ENCODE peak calls at places on chromosomes 5 and 9, in four cellular contexts. H, R, M and E are unnamed samples.

GRCh38 chr5:83474170-83474796 is 2.7 kb downstream of the VCAN start:
- DNase-seq in M (peak), R (peak), H (peak), E (peak)

GRCh38 chr5:62082370-62082778 is 223.6 kb upstream of the KIF2A start:
- DNase-seq in R (no peak), M (peak), H (no peak), E (no peak)

GRCh38 chr9:14769235-14769580 is 46.7 kb upstream of the CER1 start:
- DNase-seq in H (no peak), R (peak), M (peak), E (no peak)

GRCh38 chr5:55327281-55327680 is 19.5 kb downstream of the MTREX start:
- DNase-seq in R (no peak), H (no peak), M (no peak), E (no peak)

GRCh38 chr5:124935060-124935459 is 188.6 kb upstream of the ZNF608 start:
- DNase-seq in H (no peak), M (no peak), R (no peak), E (no peak)

GRCh38 chr5:428219-428618 is 14.8 kb upstream of the EXOC3 start:
- DNase-seq in H (no peak), M (no peak), R (no peak), E (no peak)

GRCh38 chr9:107054146-107054545 is 191.2 kb downstream of the ZNF462 start:
- DNase-seq in H (no peak), R (no peak), M (no peak), E (no peak)

GRCh38 chr9:117405950-117406705 is 8.7 kb downstream of the ASTN2 start:
- DNase-seq in R (no peak), H (no peak), M (no peak), E (no peak)

GRCh38 chr5:179212870-179213269 is 132.4 kb downstream of the ADAMTS2 start:
- DNase-seq in M (no peak), H (no peak), R (peak), E (no peak)

GRCh38 chr5:93359296-93359957 is 221.6 kb downstream of the NR2F1-AS1 start:
- DNase-seq in H (no peak), R (no peak), M (peak), E (peak)

GRCh38 chr9:15416880-15417279 is 5.8 kb upstream of the SNAPC3 start:
- DNase-seq in R (peak), H (no peak), M (no peak), E (no peak)

GRCh38 chr9:121638399-121638798 is 13.0 kb upstream of the DAB2IP start:
- DNase-seq in H (no peak), M (no peak), R (no peak), E (no peak)

GRCh38 chr5:147898875-147899401 is 7.4 kb downstream of the C5orf46 start:
- DNase-seq in H (no peak), R (no peak), M (no peak), E (no peak)

GRCh38 chr5:177412603-177413233 is 3.4 kb upstream of the F12 start:
- DNase-seq in R (no peak), M (no peak), H (no peak), E (no peak)

GRCh38 chr5:53418409-53418808 is 62.0 kb upstream of the FST start:
- DNase-seq in H (no peak), M (no peak), R (no peak), E (no peak)

GRCh38 chr5:60533789-60534188 is 166.2 kb downstream of the DEPDC1B start:
- DNase-seq in H (no peak), R (no peak), M (no peak), E (no peak)

GRCh38 chr9:106921989-106922388 is 59.0 kb downstream of the ZNF462 start:
- DNase-seq in M (no peak), H (no peak), R (no peak), E (no peak)

GRCh38 chr5:95738834-95739233 is 7.7 kb downstream of the RHOBTB3 start:
- DNase-seq in H (no peak), M (no peak), R (no peak), E (no peak)

GRCh38 chr5:131419877-131420276 is 156.0 kb downstream of the CDC42SE2 start:
- DNase-seq in R (no peak), H (no peak), M (no peak), E (no peak)

GRCh38 chr9:6739218-6739617 is 18.6 kb upstream of the KDM4C start:
- DNase-seq in M (peak), H (no peak), R (no peak), E (no peak)

GRCh38 chr9:92664394-92665152 is 5.4 kb downstream of the IPPK start:
- DNase-seq in H (no peak), M (no peak), R (no peak), E (no peak)

GRCh38 chr9:107174441-107174840 is 108.6 kb upstream of the RAD23B start:
- DNase-seq in M (no peak), H (no peak), R (no peak), E (no peak)

GRCh38 chr9:108241384-108241783 is 614.4 kb downstream of the ACTL7B start:
- DNase-seq in M (peak), H (no peak), R (no peak), E (no peak)

GRCh38 chr9:4788703-4789102 is 4.0 kb upstream of the RCL1 start:
- DNase-seq in R (no peak), H (no peak), M (no peak), E (no peak)

GRCh38 chr5:112876362-112876761 is 15.3 kb downstream of the SRP19 start:
- DNase-seq in H (no peak), R (no peak), M (no peak), E (no peak)

GRCh38 chr9:99023831-99024230 is 80.1 kb downstream of the COL15A1 start:
- DNase-seq in H (no peak), M (no peak), R (peak), E (no peak)

GRCh38 chr5:14440598-14441401 is 140.8 kb upstream of the OTULINL start:
- DNase-seq in H (no peak), M (no peak), R (no peak), E (peak)

GRCh38 chr9:121278535-121279169 is 10.7 kb downstream of the GSN start:
- DNase-seq in R (peak), H (no peak), M (peak), E (peak)

GRCh38 chr5:172559004-172559932 is 81.8 kb upstream of the NEURL1B start:
- DNase-seq in H (no peak), M (peak), R (no peak), E (peak)

GRCh38 chr5:16679863-16680262 is 63.1 kb upstream of the RETREG1 start:
- DNase-seq in H (no peak), M (no peak), R (no peak), E (no peak)

GRCh38 chr5:66565878-66566277 is 30.3 kb upstream of the MAST4 start:
- DNase-seq in H (no peak), M (no peak), R (no peak), E (no peak)

GRCh38 chr9:69546265-69546664 is 125.9 kb downstream of the APBA1 start:
- DNase-seq in R (peak), M (peak), H (no peak), E (no peak)

GRCh38 chr5:55600536-55601208 is 65.9 kb upstream of the PLPP1 start:
- DNase-seq in H (no peak), M (no peak), R (peak), E (no peak)

GRCh38 chr9:112831969-112832368 is 58.7 kb downstream of the SLC46A2 start:
- DNase-seq in M (no peak), R (no peak), H (no peak), E (no peak)
- TF ChIP-seq CTCF in M (no peak), R (no peak), H (no peak), E (no peak)

DNA sequence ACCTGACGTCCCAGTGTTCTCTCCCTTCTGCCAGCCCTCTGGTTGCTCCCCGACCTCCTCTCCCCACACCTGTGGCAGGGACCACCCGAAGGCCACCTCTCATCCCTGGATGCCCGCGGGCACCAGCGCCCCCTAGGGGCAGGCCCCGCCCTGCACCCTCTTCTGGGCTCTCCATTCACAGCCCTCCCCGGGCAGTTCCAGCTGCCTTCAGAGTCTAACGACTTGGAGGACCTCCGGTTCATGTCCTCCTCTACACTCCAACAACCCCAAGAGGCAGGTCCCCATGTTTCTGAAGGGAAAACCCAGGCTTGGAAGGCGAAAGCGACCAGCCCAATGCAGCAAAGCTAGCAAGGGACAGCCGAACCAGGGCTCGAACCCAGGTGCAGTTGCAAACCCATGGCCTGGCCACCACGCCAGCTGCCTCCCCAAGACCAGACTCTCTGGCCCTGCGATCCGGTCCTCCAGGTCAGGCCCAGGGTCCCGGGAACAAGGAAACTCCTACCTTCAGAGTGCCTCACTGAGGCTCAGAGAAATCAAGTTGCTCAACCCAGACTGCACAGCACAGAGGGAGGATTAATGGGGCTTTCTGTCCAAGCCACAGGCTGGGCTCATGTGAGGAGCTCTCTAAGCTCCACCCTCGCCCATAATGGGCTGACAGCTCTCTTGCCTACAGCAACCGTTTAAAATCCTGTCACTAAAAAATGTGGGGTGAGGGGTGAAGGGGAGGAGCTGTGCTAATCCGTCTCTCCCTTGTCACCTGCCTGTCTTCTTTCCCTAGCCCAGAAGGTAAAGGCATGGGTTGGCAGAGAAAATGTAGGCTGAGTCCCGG is 89.0 kb downstream of the LMX1B start:
- DNase-seq in R (peak), H (peak), M (no peak), E (no peak)
- TF ChIP-seq CTCF in R (peak), H (peak), M (peak), E (peak)

GRCh38 chr9:96360976-96361375 is 22.5 kb downstream of the SLC35D2 start:
- DNase-seq in H (no peak), R (no peak), M (no peak), E (no peak)
- TF ChIP-seq CTCF in H (no peak), R (no peak), M (no peak), E (no peak)

DNA sequence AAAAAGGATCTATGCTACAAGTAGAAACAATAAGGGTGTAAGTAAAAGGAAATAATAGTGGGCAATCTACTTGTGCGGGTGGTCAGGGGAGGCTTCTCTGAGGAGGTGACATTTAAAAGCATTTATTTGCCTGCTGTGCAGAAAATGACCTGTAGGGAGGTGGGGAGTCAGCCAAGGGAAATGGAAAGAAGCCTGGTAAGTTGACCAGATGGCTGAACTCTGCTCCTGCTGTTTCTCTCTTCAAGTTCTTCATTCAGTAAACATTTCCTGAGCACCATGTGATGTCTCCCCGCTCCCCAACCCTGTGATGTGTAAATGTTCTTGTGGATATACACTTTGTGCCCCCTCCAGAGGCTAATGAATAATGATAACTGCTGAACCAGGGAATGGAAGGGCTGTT is 9.9 kb upstream of the SPIN1 start:
- DNase-seq in M (no peak), H (no peak), R (no peak), E (no peak)
- TF ChIP-seq CTCF in M (peak), H (peak), R (peak), E (no peak)

DNA sequence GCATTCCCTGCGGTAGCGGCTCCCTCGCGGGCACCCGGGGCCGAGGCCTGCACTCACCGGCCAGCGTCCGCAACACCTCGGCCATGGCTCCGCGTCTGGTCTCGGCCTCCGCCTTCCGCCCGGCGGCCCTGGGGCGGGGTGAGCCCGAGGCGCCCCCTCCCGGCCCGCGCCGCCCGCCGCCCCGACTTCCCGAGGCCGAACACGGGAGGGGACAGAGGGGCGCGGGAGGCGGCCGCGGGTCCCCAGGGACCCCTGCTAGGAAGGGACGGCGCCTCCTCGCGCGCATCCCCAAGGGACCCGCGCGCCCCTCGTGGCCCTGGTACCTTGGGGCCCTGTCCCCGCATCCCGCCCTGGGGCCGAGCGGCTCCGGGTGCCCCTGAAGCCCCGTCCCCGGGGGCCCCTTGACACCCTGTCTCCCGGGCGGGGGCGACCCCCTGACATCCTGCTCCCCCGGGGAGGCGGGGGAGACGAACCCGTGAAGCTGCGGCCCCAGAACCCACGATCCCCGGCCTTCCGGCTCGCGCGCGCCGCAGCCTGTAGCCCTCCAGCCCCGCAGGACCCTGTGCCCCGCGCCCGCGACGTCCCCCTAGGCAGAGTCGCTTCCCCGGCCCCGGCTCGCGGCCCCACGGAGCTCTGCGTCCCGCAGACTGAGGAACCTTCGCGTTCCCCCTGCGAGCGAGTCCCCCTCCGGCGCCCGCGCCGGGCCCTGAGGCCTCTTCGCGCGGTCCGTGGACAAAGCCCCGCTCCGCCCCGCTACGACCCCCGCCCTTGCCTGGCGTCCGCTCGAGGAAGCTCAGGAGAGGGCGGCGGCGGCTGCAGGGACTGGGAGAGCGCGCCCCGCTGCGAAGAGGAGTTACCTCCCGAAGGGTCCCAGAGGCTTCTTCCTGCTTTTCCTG is at the start of gene ABO:
- DNase-seq in M (no peak), R (peak), H (peak), E (no peak)
- TF ChIP-seq CTCF in M (no peak), R (no peak), H (peak), E (no peak)

DNA sequence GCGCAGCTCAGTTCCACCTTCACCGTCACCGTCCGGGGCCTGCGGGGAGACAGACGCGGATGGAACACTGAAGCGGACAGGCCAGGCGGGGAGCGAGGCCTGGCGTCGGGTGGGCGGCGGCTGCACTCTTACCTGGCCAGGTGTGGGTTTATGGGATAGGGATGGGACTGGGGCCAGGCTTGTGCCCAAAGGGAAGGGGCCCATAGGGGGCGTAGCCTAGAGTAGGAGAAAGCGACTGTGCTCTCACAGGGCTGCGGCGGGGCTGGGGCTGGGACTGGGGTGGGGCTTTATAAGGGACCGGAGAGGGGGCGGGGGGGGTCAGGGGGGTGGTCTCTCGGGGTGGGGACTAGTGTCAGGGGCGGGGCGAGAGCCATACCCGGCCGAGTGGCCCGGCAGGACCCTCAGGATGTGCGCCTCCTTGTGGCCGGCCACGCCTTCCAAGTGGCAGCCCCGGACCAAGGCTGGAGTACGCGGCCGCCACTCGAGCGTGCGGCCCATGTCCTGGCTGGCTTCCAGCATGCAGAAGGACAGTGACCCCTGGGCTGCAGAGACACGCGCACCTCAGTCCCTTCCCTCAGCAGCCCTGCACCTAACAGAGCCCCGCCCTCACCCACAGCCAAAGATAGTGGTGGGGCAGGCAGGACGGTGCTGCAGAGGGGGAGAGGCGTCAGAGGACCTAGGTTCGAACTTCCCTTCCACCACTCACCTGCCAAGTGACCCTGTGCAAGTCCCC is 22.8 kb downstream of the FPGS start:
- DNase-seq in R (peak), H (peak), M (no peak), E (no peak)
- TF ChIP-seq CTCF in R (peak), H (peak), M (peak), E (peak)

GRCh38 chr5:137842296-137842695 is 25.4 kb upstream of the MYOT start:
- DNase-seq in M (no peak), H (no peak), R (no peak), E (no peak)

GRCh38 chr5:137847699-137848098 is 20.0 kb upstream of the MYOT start:
- DNase-seq in H (no peak), R (no peak), M (no peak), E (no peak)

GRCh38 chr5:137845472-137845871 is 22.2 kb upstream of the MYOT start:
- DNase-seq in R (no peak), H (no peak), M (no peak), E (no peak)

GRCh38 chr5:137838976-137839375 is 28.7 kb upstream of the MYOT start:
- DNase-seq in M (no peak), H (no peak), R (no peak), E (no peak)

GRCh38 chr5:137843676-137844284 is 23.9 kb upstream of the MYOT start:
- DNase-seq in M (no peak), H (no peak), R (no peak), E (no peak)
- TF ChIP-seq CTCF in M (no peak), H (no peak), R (no peak), E (no peak)

DNA sequence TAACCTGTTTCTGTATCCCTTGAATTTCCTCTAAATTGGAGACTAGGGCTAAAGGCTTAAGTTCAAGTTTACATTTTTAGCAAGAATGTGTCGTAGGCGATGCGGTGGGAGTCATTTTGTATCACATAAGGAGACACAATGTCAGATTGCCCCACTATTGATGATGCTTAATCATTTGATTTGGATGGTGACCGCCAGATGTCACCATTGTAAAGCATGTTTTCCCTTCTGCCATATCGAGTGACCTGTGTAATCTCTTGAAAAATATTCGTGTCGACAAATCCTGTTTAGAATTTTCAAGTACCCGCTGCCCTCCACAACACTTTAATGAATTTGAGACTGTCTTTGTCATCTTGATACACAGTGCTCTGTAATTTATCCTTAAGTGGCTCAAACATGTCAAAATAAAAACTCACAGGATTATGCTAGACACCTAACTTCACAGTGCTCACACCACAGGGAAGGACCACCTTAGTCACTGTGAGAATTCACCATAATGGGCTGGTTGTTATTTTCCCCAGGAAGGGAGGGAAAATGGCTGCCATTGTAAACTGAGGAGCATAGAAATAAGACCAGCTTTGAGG is 34.5 kb upstream of the SLC46A2 start:
- DNase-seq in R (peak), M (peak), H (no peak), E (no peak)
- TF ChIP-seq CTCF in R (peak), M (peak), H (peak), E (peak)

GRCh38 chr5:73290242-73290641 is 117.2 kb downstream of the TMEM174 start:
- DNase-seq in M (no peak), R (no peak), H (no peak), E (no peak)
- TF ChIP-seq CTCF in M (no peak), R (no peak), H (no peak), E (no peak)